ENCODE peak calls at places on chromosomes 7 and 10, in ten cellular contexts. H, N, T, X, U, Z, Y, A, B and L are unnamed samples.

GRCh38 chr10:30970760-30971460 is 60.8 kb downstream of the ZNF438 start:
- DNase-seq in H (no peak), N (no peak), T (no peak), X (no peak), U (peak), Z (peak), Y (no peak), A (peak), B (peak), L (no peak)

GRCh38 chr10:79155301-79156081 is 86.7 kb downstream of the ZMIZ1 start:
- DNase-seq in H (no peak), N (no peak), T (no peak), X (peak), U (no peak), Z (peak), Y (no peak), A (peak), B (peak), L (no peak)

GRCh38 chr7:125195156-125195555 is 265.5 kb upstream of the POT1 start:
- DNase-seq in H (no peak), N (no peak), T (no peak), X (no peak), U (no peak), Z (no peak), Y (no peak), A (no peak), B (no peak), L (no peak)

GRCh38 chr7:147981072-147981813 is 609.3 kb upstream of the C7orf33 start:
- DNase-seq in H (no peak), N (no peak), T (no peak), X (no peak), U (no peak), Z (no peak), Y (no peak), A (no peak), B (no peak), L (no peak)

GRCh38 chr7:84507529-84507928 is 312.9 kb upstream of the SEMA3A start:
- DNase-seq in H (no peak), N (no peak), T (no peak), X (no peak), U (no peak), Z (no peak), Y (no peak), A (no peak), B (no peak), L (no peak)

GRCh38 chr10:132309879-132310591 is 2.3 kb upstream of the STK32C start:
- DNase-seq in H (no peak), N (no peak), T (no peak), X (no peak), U (no peak), Z (no peak), Y (no peak), A (no peak), B (no peak), L (no peak)

GRCh38 chr7:34539003-34539402 is 119.0 kb upstream of the NPSR1 start:
- DNase-seq in H (no peak), N (no peak), T (no peak), X (no peak), U (no peak), Z (no peak), Y (no peak), A (no peak), B (no peak), L (no peak)

GRCh38 chr7:105906169-105906568 is 29.8 kb upstream of the ATXN7L1 start:
- DNase-seq in H (no peak), N (no peak), T (no peak), X (no peak), U (no peak), Z (no peak), Y (no peak), A (no peak), B (no peak), L (no peak)

GRCh38 chr10:93376372-93377296 is 105.5 kb downstream of the MYOF start:
- DNase-seq in H (peak), N (peak), T (no peak), X (peak), U (peak), Z (peak), Y (no peak), A (peak), B (peak), L (peak)
- H3K4me3 ChIP-seq in H (no peak), N (no peak), T (no peak), X (peak), U (no peak), Z (no peak), Y (no peak), A (peak), B (no peak), L (no peak)

DNA sequence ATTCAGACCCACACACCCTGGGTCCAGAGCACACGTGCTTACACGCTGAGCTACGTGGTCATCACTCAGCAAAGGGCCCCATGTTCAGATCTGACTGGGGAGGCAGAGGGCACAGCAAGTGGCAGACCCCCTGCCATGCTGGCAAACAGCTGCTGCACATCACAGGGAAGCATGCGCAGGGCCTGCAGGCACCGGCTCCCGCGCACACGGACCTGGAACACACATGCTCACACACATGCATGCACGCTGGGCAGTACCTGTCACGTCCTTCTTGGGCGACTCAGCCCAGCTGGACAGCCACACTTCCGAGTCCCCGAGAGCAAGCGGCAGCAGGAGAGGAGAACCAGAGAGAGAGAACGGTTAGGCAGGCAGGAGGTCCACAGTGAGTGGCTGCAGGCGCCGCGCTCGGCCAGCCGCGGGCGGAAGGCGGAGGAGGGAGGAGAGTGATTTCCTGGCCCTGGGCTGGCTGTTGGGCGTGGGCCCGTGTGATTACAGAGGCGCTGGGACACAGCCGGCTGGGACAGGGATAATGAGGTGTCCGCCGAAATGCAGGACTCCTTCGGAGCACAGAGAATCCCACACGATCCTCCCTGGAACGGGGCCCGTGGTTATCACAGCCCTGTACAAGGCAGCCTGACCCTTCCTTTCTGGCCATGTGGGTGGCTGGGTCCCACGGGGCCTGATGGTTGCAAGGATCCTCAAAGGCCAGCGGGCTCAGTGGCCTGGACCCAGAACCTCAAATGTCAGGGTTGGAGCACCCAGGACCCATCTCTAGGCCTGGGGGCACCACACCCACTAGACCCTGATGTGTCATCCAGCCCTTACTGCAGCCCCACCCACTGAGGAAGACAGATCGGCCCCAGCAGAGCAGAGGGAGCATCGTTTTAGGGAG is 175.1 kb downstream of the NEURL1 start:
- DNase-seq in H (no peak), N (no peak), T (peak), X (peak), U (no peak), Z (peak), Y (no peak), A (peak), B (peak), L (no peak)
- H3K27ac ChIP-seq in H (no peak), N (no peak), T (peak), X (peak), U (no peak), Z (no peak), Y (no peak), A (peak), B (peak), L (no peak)

GRCh38 chr10:27319752-27320561 is 79.4 kb upstream of the ACBD5 start:
- DNase-seq in H (peak), N (peak), T (peak), X (peak), U (peak), Z (peak), Y (peak), A (peak), B (peak), L (no peak)
- H3K4me3 ChIP-seq in H (peak), N (no peak), T (peak), X (peak), U (no peak), Z (no peak), Y (peak), A (peak), B (no peak), L (peak)

GRCh38 chr7:824664-825063 is 7.6 kb upstream of the SUN1 start:
- DNase-seq in H (no peak), N (no peak), T (peak), X (no peak), U (no peak), Z (no peak), Y (no peak), A (peak), B (no peak), L (no peak)
- H3K27ac ChIP-seq in H (no peak), N (no peak), T (peak), X (peak), U (no peak), Z (peak), Y (peak), A (peak), B (peak), L (no peak)